ENCODE peak calls at places on chromosomes 11 and 22, in ten cellular contexts. One of them, this sample, is unnamed.

GRCh38 chr11:48033918-48034341 is 53.6 kb downstream of the PTPRJ start:
- DNase-seq in SK-N-SH: no peak
- DNase-seq in epithelial cell of esophagus: no peak
- DNase-seq in lung: no peak
- DNase-seq in A549: no peak
- DNase-seq in WTC11: no peak
- DNase-seq in uterus: no peak
- DNase-seq in progenitor cell of endocrine pancreas: no peak
- DNase-seq in left ventricle myocardium inferior: no peak
- DNase-seq in RWPE1: no peak
- DNase-seq in this sample: peak

GRCh38 chr11:1358286-1358685 is 31.4 kb upstream of the BRSK2 start:
- DNase-seq in epithelial cell of esophagus: no peak
- DNase-seq in uterus: no peak
- DNase-seq in WTC11: no peak
- DNase-seq in SK-N-SH: peak
- DNase-seq in RWPE1: no peak
- DNase-seq in left ventricle myocardium inferior: no peak
- DNase-seq in progenitor cell of endocrine pancreas: no peak
- DNase-seq in lung: no peak
- DNase-seq in A549: no peak
- DNase-seq in this sample: peak

GRCh38 chr22:30336752-30337460 is 10.2 kb upstream of the TBC1D10A start:
- DNase-seq in uterus: no peak
- DNase-seq in WTC11: no peak
- DNase-seq in RWPE1: no peak
- DNase-seq in SK-N-SH: no peak
- DNase-seq in epithelial cell of esophagus: no peak
- DNase-seq in progenitor cell of endocrine pancreas: no peak
- DNase-seq in lung: no peak
- DNase-seq in left ventricle myocardium inferior: peak
- DNase-seq in A549: no peak
- DNase-seq in this sample: no peak

GRCh38 chr22:29310065-29310862 is 3.8 kb downstream of the GAS2L1 start:
- DNase-seq in WTC11: no peak
- DNase-seq in SK-N-SH: no peak
- DNase-seq in left ventricle myocardium inferior: no peak
- DNase-seq in RWPE1: no peak
- DNase-seq in uterus: no peak
- DNase-seq in progenitor cell of endocrine pancreas: no peak
- DNase-seq in lung: no peak
- DNase-seq in A549: no peak
- DNase-seq in epithelial cell of esophagus: no peak
- DNase-seq in this sample: no peak

GRCh38 chr11:9862981-9863380 is 199.1 kb downstream of the SWAP70 start:
- DNase-seq in WTC11: no peak
- DNase-seq in progenitor cell of endocrine pancreas: no peak
- DNase-seq in uterus: no peak
- DNase-seq in RWPE1: no peak
- DNase-seq in SK-N-SH: no peak
- DNase-seq in epithelial cell of esophagus: no peak
- DNase-seq in lung: no peak
- DNase-seq in A549: no peak
- DNase-seq in left ventricle myocardium inferior: no peak
- DNase-seq in this sample: no peak

GRCh38 chr11:96538104-96538503 is 148.3 kb downstream of the JRKL start:
- DNase-seq in progenitor cell of endocrine pancreas: no peak
- DNase-seq in SK-N-SH: no peak
- DNase-seq in RWPE1: no peak
- DNase-seq in epithelial cell of esophagus: no peak
- DNase-seq in uterus: no peak
- DNase-seq in WTC11: no peak
- DNase-seq in lung: no peak
- DNase-seq in left ventricle myocardium inferior: no peak
- DNase-seq in A549: no peak
- DNase-seq in this sample: no peak

GRCh38 chr11:501683-502287 is 5.3 kb downstream of the RNH1 start:
- DNase-seq in progenitor cell of endocrine pancreas: no peak
- DNase-seq in A549: no peak
- DNase-seq in epithelial cell of esophagus: no peak
- DNase-seq in uterus: no peak
- DNase-seq in SK-N-SH: no peak
- DNase-seq in WTC11: no peak
- DNase-seq in left ventricle myocardium inferior: no peak
- DNase-seq in lung: no peak
- DNase-seq in RWPE1: no peak
- DNase-seq in this sample: no peak

GRCh38 chr11:78295991-78296930 is 107.5 kb downstream of the USP35 start:
- DNase-seq in epithelial cell of esophagus: no peak
- DNase-seq in WTC11: peak
- DNase-seq in uterus: no peak
- DNase-seq in left ventricle myocardium inferior: no peak
- DNase-seq in A549: no peak
- DNase-seq in lung: no peak
- DNase-seq in progenitor cell of endocrine pancreas: no peak
- DNase-seq in SK-N-SH: no peak
- DNase-seq in RWPE1: no peak
- DNase-seq in this sample: no peak

GRCh38 chr11:125688066-125688465 is 7.4 kb upstream of the ACRV1 start:
- DNase-seq in uterus: no peak
- DNase-seq in left ventricle myocardium inferior: no peak
- DNase-seq in A549: no peak
- DNase-seq in RWPE1: no peak
- DNase-seq in WTC11: no peak
- DNase-seq in SK-N-SH: no peak
- DNase-seq in lung: no peak
- DNase-seq in epithelial cell of esophagus: no peak
- DNase-seq in progenitor cell of endocrine pancreas: no peak
- DNase-seq in this sample: no peak

GRCh38 chr11:77144854-77145428 is 16.9 kb downstream of the MYO7A start:
- DNase-seq in lung: no peak
- DNase-seq in A549: no peak
- DNase-seq in epithelial cell of esophagus: no peak
- DNase-seq in left ventricle myocardium inferior: no peak
- DNase-seq in RWPE1: no peak
- DNase-seq in progenitor cell of endocrine pancreas: no peak
- DNase-seq in SK-N-SH: no peak
- DNase-seq in WTC11: no peak
- DNase-seq in uterus: no peak
- DNase-seq in this sample: no peak

GRCh38 chr22:27173530-27173929 is 516.1 kb downstream of the MIAT start:
- DNase-seq in A549: no peak
- DNase-seq in left ventricle myocardium inferior: no peak
- DNase-seq in RWPE1: no peak
- DNase-seq in progenitor cell of endocrine pancreas: no peak
- DNase-seq in lung: no peak
- DNase-seq in WTC11: no peak
- DNase-seq in epithelial cell of esophagus: no peak
- DNase-seq in SK-N-SH: no peak
- DNase-seq in uterus: no peak
- DNase-seq in this sample: no peak

GRCh38 chr11:56905936-56906335 is 82.8 kb upstream of the OR5AK2 start:
- DNase-seq in left ventricle myocardium inferior: no peak
- DNase-seq in epithelial cell of esophagus: peak
- DNase-seq in uterus: no peak
- DNase-seq in A549: no peak
- DNase-seq in progenitor cell of endocrine pancreas: no peak
- DNase-seq in WTC11: no peak
- DNase-seq in RWPE1: peak
- DNase-seq in SK-N-SH: no peak
- DNase-seq in lung: no peak
- DNase-seq in this sample: no peak

GRCh38 chr22:38963872-38964271 is 6.5 kb downstream of the APOBEC3A start:
- DNase-seq in RWPE1: peak
- DNase-seq in lung: no peak
- DNase-seq in left ventricle myocardium inferior: no peak
- DNase-seq in progenitor cell of endocrine pancreas: no peak
- DNase-seq in epithelial cell of esophagus: peak
- DNase-seq in SK-N-SH: no peak
- DNase-seq in A549: no peak
- DNase-seq in uterus: no peak
- DNase-seq in WTC11: no peak
- DNase-seq in this sample: no peak

GRCh38 chr11:37450613-37451012 is 852.6 kb upstream of the RAG2 start:
- DNase-seq in lung: no peak
- DNase-seq in SK-N-SH: no peak
- DNase-seq in left ventricle myocardium inferior: no peak
- DNase-seq in uterus: no peak
- DNase-seq in RWPE1: no peak
- DNase-seq in A549: no peak
- DNase-seq in WTC11: no peak
- DNase-seq in epithelial cell of esophagus: peak
- DNase-seq in progenitor cell of endocrine pancreas: no peak
- DNase-seq in this sample: no peak

GRCh38 chr22:42719656-42720262 is 911 bp downstream of the A4GALT start:
- DNase-seq in lung: no peak
- DNase-seq in left ventricle myocardium inferior: no peak
- DNase-seq in epithelial cell of esophagus: peak
- DNase-seq in WTC11: peak
- DNase-seq in progenitor cell of endocrine pancreas: no peak
- DNase-seq in RWPE1: peak
- DNase-seq in uterus: peak
- DNase-seq in A549: no peak
- DNase-seq in SK-N-SH: no peak
- DNase-seq in this sample: no peak

GRCh38 chr11:116644201-116644947 is 128.4 kb downstream of the BUD13 start:
- DNase-seq in WTC11: no peak
- DNase-seq in A549: no peak
- DNase-seq in uterus: no peak
- DNase-seq in lung: no peak
- DNase-seq in SK-N-SH: peak
- DNase-seq in progenitor cell of endocrine pancreas: no peak
- DNase-seq in RWPE1: no peak
- DNase-seq in epithelial cell of esophagus: no peak
- DNase-seq in left ventricle myocardium inferior: no peak
- DNase-seq in this sample: no peak

GRCh38 chr22:19984201-19984753 is 32.3 kb downstream of the ARVCF start:
- DNase-seq in SK-N-SH: no peak
- DNase-seq in RWPE1: peak
- DNase-seq in uterus: peak
- DNase-seq in A549: peak
- DNase-seq in left ventricle myocardium inferior: peak
- DNase-seq in epithelial cell of esophagus: peak
- DNase-seq in WTC11: no peak
- DNase-seq in progenitor cell of endocrine pancreas: no peak
- DNase-seq in lung: no peak
- DNase-seq in this sample: no peak

GRCh38 chr11:10385696-10386095 is 69.4 kb upstream of the AMPD3 start:
- DNase-seq in A549: no peak
- DNase-seq in SK-N-SH: no peak
- DNase-seq in RWPE1: no peak
- DNase-seq in lung: no peak
- DNase-seq in epithelial cell of esophagus: no peak
- DNase-seq in progenitor cell of endocrine pancreas: no peak
- DNase-seq in WTC11: no peak
- DNase-seq in uterus: peak
- DNase-seq in left ventricle myocardium inferior: peak
- DNase-seq in this sample: no peak

DNA sequence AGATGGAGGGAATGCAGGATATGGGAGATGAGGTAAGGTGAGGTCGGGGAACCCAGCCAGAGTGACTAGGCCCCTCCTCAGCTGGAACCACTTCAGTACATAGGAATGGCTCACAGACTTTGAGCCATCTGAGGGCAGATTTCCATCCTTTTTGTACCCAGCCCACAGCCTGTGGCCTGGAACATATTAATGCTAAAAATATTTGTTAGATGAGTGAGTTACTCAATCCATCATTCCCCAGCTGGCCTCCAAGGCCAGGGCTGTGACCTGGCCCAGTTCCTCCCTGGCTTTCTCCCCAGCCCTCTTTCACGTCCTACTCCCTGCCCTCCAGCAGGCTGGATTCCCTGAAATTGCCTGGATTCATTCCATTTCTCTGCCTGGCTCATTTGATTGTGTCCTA is 57.2 kb upstream of the PRDM11 start:
- DNase-seq in epithelial cell of esophagus: peak
- DNase-seq in A549: no peak
- DNase-seq in WTC11: no peak
- DNase-seq in left ventricle myocardium inferior: peak
- DNase-seq in SK-N-SH: no peak
- DNase-seq in uterus: peak
- DNase-seq in lung: peak
- DNase-seq in progenitor cell of endocrine pancreas: no peak
- DNase-seq in RWPE1: peak
- DNase-seq in this sample: no peak
- TF ChIP-seq CTCF in epithelial cell of esophagus: no peak
- TF ChIP-seq CTCF in A549: no peak
- TF ChIP-seq CTCF in WTC11: no peak
- TF ChIP-seq CTCF in left ventricle myocardium inferior: no peak
- TF ChIP-seq CTCF in SK-N-SH: no peak
- TF ChIP-seq CTCF in uterus: no peak
- TF ChIP-seq CTCF in lung: no peak
- TF ChIP-seq CTCF in progenitor cell of endocrine pancreas: no peak
- TF ChIP-seq CTCF in RWPE1: no peak
- TF ChIP-seq CTCF in this sample: no peak

GRCh38 chr11:73361953-73362776 is 14.0 kb upstream of the RELT start:
- DNase-seq in A549: no peak
- DNase-seq in lung: no peak
- DNase-seq in RWPE1: no peak
- DNase-seq in left ventricle myocardium inferior: no peak
- DNase-seq in progenitor cell of endocrine pancreas: no peak
- DNase-seq in uterus: no peak
- DNase-seq in epithelial cell of esophagus: no peak
- DNase-seq in SK-N-SH: peak
- DNase-seq in WTC11: peak
- DNase-seq in this sample: no peak
- TF ChIP-seq CTCF in A549: no peak
- TF ChIP-seq CTCF in lung: no peak
- TF ChIP-seq CTCF in RWPE1: no peak
- TF ChIP-seq CTCF in left ventricle myocardium inferior: no peak
- TF ChIP-seq CTCF in progenitor cell of endocrine pancreas: peak
- TF ChIP-seq CTCF in uterus: no peak
- TF ChIP-seq CTCF in epithelial cell of esophagus: no peak
- TF ChIP-seq CTCF in SK-N-SH: no peak
- TF ChIP-seq CTCF in WTC11: no peak
- TF ChIP-seq CTCF in this sample: no peak

GRCh38 chr11:45266693-45267451 is 19.3 kb downstream of the SYT13 start:
- DNase-seq in epithelial cell of esophagus: no peak
- DNase-seq in left ventricle myocardium inferior: no peak
- DNase-seq in WTC11: peak
- DNase-seq in lung: no peak
- DNase-seq in progenitor cell of endocrine pancreas: no peak
- DNase-seq in SK-N-SH: no peak
- DNase-seq in RWPE1: no peak
- DNase-seq in uterus: no peak
- DNase-seq in A549: no peak
- DNase-seq in this sample: no peak
- TF ChIP-seq CTCF in epithelial cell of esophagus: peak
- TF ChIP-seq CTCF in left ventricle myocardium inferior: peak
- TF ChIP-seq CTCF in WTC11: peak
- TF ChIP-seq CTCF in lung: no peak
- TF ChIP-seq CTCF in progenitor cell of endocrine pancreas: peak
- TF ChIP-seq CTCF in SK-N-SH: peak
- TF ChIP-seq CTCF in RWPE1: no peak
- TF ChIP-seq CTCF in uterus: no peak
- TF ChIP-seq CTCF in A549: peak
- TF ChIP-seq CTCF in this sample: peak

DNA sequence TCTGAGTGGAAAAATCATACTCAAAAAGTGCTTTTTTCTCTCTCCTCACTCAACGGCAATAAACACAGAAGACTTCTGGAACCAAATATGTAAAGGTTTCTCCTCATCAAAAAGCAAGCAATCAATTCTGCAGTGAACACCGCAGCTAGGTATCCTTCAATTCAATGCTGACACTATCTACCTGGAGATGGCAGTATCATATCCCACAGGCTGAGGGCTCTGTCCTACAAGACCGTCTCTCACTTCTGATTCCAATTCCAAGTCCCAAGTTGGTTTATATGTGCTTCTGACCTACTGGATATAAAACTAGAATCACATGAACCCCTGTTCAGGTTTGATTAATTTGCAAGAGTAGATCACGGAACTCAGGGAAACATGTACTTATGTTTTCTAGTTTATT is 59.7 kb upstream of the LUZP2 start:
- DNase-seq in epithelial cell of esophagus: no peak
- DNase-seq in RWPE1: no peak
- DNase-seq in A549: no peak
- DNase-seq in uterus: no peak
- DNase-seq in progenitor cell of endocrine pancreas: no peak
- DNase-seq in lung: no peak
- DNase-seq in left ventricle myocardium inferior: no peak
- DNase-seq in WTC11: no peak
- DNase-seq in SK-N-SH: no peak
- DNase-seq in this sample: no peak
- TF ChIP-seq CTCF in epithelial cell of esophagus: no peak
- TF ChIP-seq CTCF in RWPE1: no peak
- TF ChIP-seq CTCF in A549: no peak
- TF ChIP-seq CTCF in uterus: no peak
- TF ChIP-seq CTCF in progenitor cell of endocrine pancreas: no peak
- TF ChIP-seq CTCF in lung: no peak
- TF ChIP-seq CTCF in left ventricle myocardium inferior: no peak
- TF ChIP-seq CTCF in WTC11: no peak
- TF ChIP-seq CTCF in SK-N-SH: no peak
- TF ChIP-seq CTCF in this sample: no peak

This sample was measured in CD14-positive monocyte.